ENCODE peak calls at places on chromosomes 2 and 18, in eight cellular contexts. One of them, this sample, is unnamed.
A peak's percentile ranks its signal among the peaks of the same experiment; 100 is the strongest.

GRCh38 chr2:161486111-161486510 is 70.0 kb downstream of the TBR1 start:
- DNase-seq in HS-27A: peak; percentile 30
- DNase-seq in HS-5: peak; percentile 33
- DNase-seq in nucleus accumbens: no peak
- DNase-seq in fibroblast of mammary gland: no peak
- DNase-seq in GM23248: no peak
- DNase-seq in tibial artery: no peak
- DNase-seq in GM12892: no peak
- DNase-seq in this sample: no peak

GRCh38 chr2:96117701-96118588 is 1.6 kb upstream of the ADRA2B start:
- DNase-seq in nucleus accumbens: no peak
- DNase-seq in fibroblast of mammary gland: no peak
- DNase-seq in tibial artery: no peak
- DNase-seq in HS-27A: no peak
- DNase-seq in HS-5: no peak
- DNase-seq in GM12892: no peak
- DNase-seq in GM23248: no peak
- DNase-seq in this sample: no peak

GRCh38 chr2:115083216-115083615 is 640.8 kb downstream of the DPP10 start:
- DNase-seq in nucleus accumbens: no peak
- DNase-seq in HS-27A: no peak
- DNase-seq in fibroblast of mammary gland: no peak
- DNase-seq in GM12892: no peak
- DNase-seq in HS-5: no peak
- DNase-seq in tibial artery: no peak
- DNase-seq in GM23248: no peak
- DNase-seq in this sample: no peak

GRCh38 chr2:234694244-234695013 is 197.5 kb upstream of the ARL4C start:
- DNase-seq in nucleus accumbens: no peak
- DNase-seq in fibroblast of mammary gland: peak; percentile 97
- DNase-seq in HS-5: peak; percentile 93
- DNase-seq in GM12892: no peak
- DNase-seq in tibial artery: no peak
- DNase-seq in HS-27A: no peak
- DNase-seq in GM23248: peak; percentile 79
- DNase-seq in this sample: no peak

GRCh38 chr2:138949517-138949916 is 169.3 kb upstream of the NXPH2 start:
- DNase-seq in GM12892: no peak
- DNase-seq in tibial artery: no peak
- DNase-seq in fibroblast of mammary gland: no peak
- DNase-seq in HS-5: no peak
- DNase-seq in HS-27A: no peak
- DNase-seq in nucleus accumbens: no peak
- DNase-seq in GM23248: no peak
- DNase-seq in this sample: no peak

GRCh38 chr2:240125749-240126148 is 10.4 kb downstream of the COPS9 start:
- DNase-seq in HS-27A: no peak
- DNase-seq in HS-5: no peak
- DNase-seq in tibial artery: no peak
- DNase-seq in GM23248: no peak
- DNase-seq in GM12892: no peak
- DNase-seq in nucleus accumbens: no peak
- DNase-seq in fibroblast of mammary gland: no peak
- DNase-seq in this sample: no peak

GRCh38 chr2:241007880-241008710 is 9.7 kb downstream of the SNED1 start:
- DNase-seq in nucleus accumbens: no peak
- DNase-seq in GM23248: no peak
- DNase-seq in tibial artery: no peak
- DNase-seq in fibroblast of mammary gland: no peak
- DNase-seq in HS-27A: no peak
- DNase-seq in HS-5: no peak
- DNase-seq in GM12892: no peak
- DNase-seq in this sample: peak; percentile 57

GRCh38 chr18:46416706-46417638 is 240.0 kb downstream of the LOXHD1 start:
- DNase-seq in nucleus accumbens: no peak
- DNase-seq in HS-5: no peak
- DNase-seq in fibroblast of mammary gland: peak; percentile 23
- DNase-seq in HS-27A: no peak
- DNase-seq in tibial artery: no peak
- DNase-seq in GM23248: peak; percentile 11
- DNase-seq in GM12892: no peak
- DNase-seq in this sample: no peak

GRCh38 chr2:113213061-113213930 is 39.5 kb downstream of the PSD4 start:
- DNase-seq in HS-5: no peak
- DNase-seq in HS-27A: no peak
- DNase-seq in tibial artery: peak; percentile 47
- DNase-seq in fibroblast of mammary gland: no peak
- DNase-seq in GM23248: no peak
- DNase-seq in GM12892: no peak
- DNase-seq in nucleus accumbens: no peak
- DNase-seq in this sample: no peak

GRCh38 chr2:188079176-188079575 is 212.5 kb upstream of the GULP1 start:
- DNase-seq in GM12892: no peak
- DNase-seq in fibroblast of mammary gland: peak; percentile 76
- DNase-seq in tibial artery: no peak
- DNase-seq in HS-5: peak; percentile 91
- DNase-seq in GM23248: peak; percentile 84
- DNase-seq in HS-27A: peak; percentile 66
- DNase-seq in nucleus accumbens: no peak
- DNase-seq in this sample: no peak

GRCh38 chr18:31500161-31500688 is 2.2 kb downstream of the DSG2 start:
- DNase-seq in tibial artery: no peak
- DNase-seq in GM23248: no peak
- DNase-seq in GM12892: peak; percentile 23
- DNase-seq in nucleus accumbens: no peak
- DNase-seq in HS-27A: no peak
- DNase-seq in fibroblast of mammary gland: no peak
- DNase-seq in HS-5: no peak
- DNase-seq in this sample: no peak

This sample was measured in right atrium auricular region.